ENCODE peak calls at places on chromosome 9, in ten cellular contexts. Z is SK-N-SH, N is tibial nerve, B is suprapubic skin, K is upper lobe of left lung, O is transverse colon, M is K562, S is H1, P is A549, W is sigmoid colon. X is an unnamed sample.

GRCh38 chr9:16131269-16131668 is 578.4 kb downstream of the CCDC171 start:
- DNase-seq in Z (no peak), N (no peak), B (no peak), K (no peak), O (no peak), M (no peak), S (no peak), P (peak), W (no peak), X (no peak)

GRCh38 chr9:35917261-35917660 is 8.0 kb downstream of the SPAAR start:
- DNase-seq in Z (no peak), N (no peak), B (no peak), K (no peak), O (no peak), M (no peak), S (no peak), P (no peak), W (no peak), X (no peak)

GRCh38 chr9:4333787-4334186 is 33.9 kb upstream of the GLIS3 start:
- DNase-seq in Z (no peak), N (no peak), B (no peak), K (no peak), O (no peak), M (no peak), S (no peak), P (no peak), W (no peak), X (no peak)

GRCh38 chr9:94014066-94014654 is 59.0 kb upstream of the BARX1 start:
- DNase-seq in Z (peak), N (no peak), B (no peak), K (no peak), O (no peak), M (peak), S (no peak), P (peak), W (no peak), X (no peak)

GRCh38 chr9:13014484-13014883 is 239.7 kb downstream of the LURAP1L start:
- DNase-seq in Z (no peak), N (no peak), B (no peak), K (no peak), O (no peak), M (no peak), S (no peak), P (no peak), W (no peak), X (no peak)

GRCh38 chr9:127225747-127226646 is 38.6 kb upstream of the GARNL3 start:
- DNase-seq in Z (no peak), N (no peak), B (no peak), K (no peak), O (no peak), M (no peak), S (no peak), P (no peak), W (no peak), X (no peak)

GRCh38 chr9:129547869-129548570 is 72.9 kb downstream of the C9orf50 start:
- DNase-seq in Z (no peak), N (no peak), B (peak), K (no peak), O (no peak), M (no peak), S (no peak), P (no peak), W (peak), X (no peak)

GRCh38 chr9:127283917-127284316 is 19.3 kb downstream of the GARNL3 start:
- DNase-seq in Z (no peak), N (peak), B (no peak), K (no peak), O (peak), M (peak), S (no peak), P (peak), W (no peak), X (no peak)

GRCh38 chr9:90547896-90548295 is 94.7 kb downstream of the DIRAS2 start:
- DNase-seq in Z (no peak), N (no peak), B (no peak), K (no peak), O (no peak), M (no peak), S (no peak), P (no peak), W (no peak), X (no peak)

GRCh38 chr9:96382175-96382574 is 1.3 kb downstream of the SLC35D2 start:
- DNase-seq in Z (no peak), N (no peak), B (no peak), K (no peak), O (no peak), M (no peak), S (no peak), P (no peak), W (no peak), X (no peak)

GRCh38 chr9:121888438-121888775 is 204.7 kb downstream of the TTLL11 start:
- DNase-seq in Z (no peak), N (no peak), B (no peak), K (no peak), O (no peak), M (no peak), S (no peak), P (peak), W (no peak), X (no peak)
- TF ChIP-seq EP300 in Z (no peak), N (no peak), B (no peak), K (no peak), O (no peak), M (no peak), S (no peak), P (no peak), W (no peak), X (no peak)

GRCh38 chr9:124038790-124039633 is 27.4 kb downstream of the LHX2 start:
- DNase-seq in Z (peak), N (no peak), B (no peak), K (no peak), O (no peak), M (no peak), S (no peak), P (peak), W (peak), X (no peak)
- TF ChIP-seq CTCF in Z (peak), N (no peak), B (no peak), K (no peak), O (no peak), M (peak), S (peak), P (peak), W (no peak), X (no peak)

GRCh38 chr9:82680179-82680935 is 382.6 kb downstream of the RASEF start:
- DNase-seq in Z (peak), N (no peak), B (no peak), K (no peak), O (no peak), M (no peak), S (no peak), P (no peak), W (no peak), X (no peak)

GRCh38 chr9:82681809-82682208 is 381.1 kb downstream of the RASEF start:
- DNase-seq in Z (no peak), N (no peak), B (no peak), K (no peak), O (no peak), M (no peak), S (no peak), P (no peak), W (no peak), X (no peak)

GRCh38 chr9:82682431-82682830 is 380.5 kb downstream of the RASEF start:
- DNase-seq in Z (no peak), N (no peak), B (no peak), K (no peak), O (no peak), M (no peak), S (no peak), P (no peak), W (no peak), X (no peak)

GRCh38 chr9:82677086-82677485 is 385.9 kb downstream of the RASEF start:
- DNase-seq in Z (no peak), N (no peak), B (no peak), K (no peak), O (no peak), M (no peak), S (no peak), P (no peak), W (no peak), X (no peak)

GRCh38 chr9:82679488-82679887 is 383.5 kb downstream of the RASEF start:
- DNase-seq in Z (no peak), N (no peak), B (no peak), K (no peak), O (no peak), M (no peak), S (no peak), P (no peak), W (no peak), X (no peak)
- TF ChIP-seq EP300 in Z (no peak), N (no peak), B (no peak), K (no peak), O (no peak), M (no peak), S (no peak), P (no peak), W (no peak), X (no peak)

DNA sequence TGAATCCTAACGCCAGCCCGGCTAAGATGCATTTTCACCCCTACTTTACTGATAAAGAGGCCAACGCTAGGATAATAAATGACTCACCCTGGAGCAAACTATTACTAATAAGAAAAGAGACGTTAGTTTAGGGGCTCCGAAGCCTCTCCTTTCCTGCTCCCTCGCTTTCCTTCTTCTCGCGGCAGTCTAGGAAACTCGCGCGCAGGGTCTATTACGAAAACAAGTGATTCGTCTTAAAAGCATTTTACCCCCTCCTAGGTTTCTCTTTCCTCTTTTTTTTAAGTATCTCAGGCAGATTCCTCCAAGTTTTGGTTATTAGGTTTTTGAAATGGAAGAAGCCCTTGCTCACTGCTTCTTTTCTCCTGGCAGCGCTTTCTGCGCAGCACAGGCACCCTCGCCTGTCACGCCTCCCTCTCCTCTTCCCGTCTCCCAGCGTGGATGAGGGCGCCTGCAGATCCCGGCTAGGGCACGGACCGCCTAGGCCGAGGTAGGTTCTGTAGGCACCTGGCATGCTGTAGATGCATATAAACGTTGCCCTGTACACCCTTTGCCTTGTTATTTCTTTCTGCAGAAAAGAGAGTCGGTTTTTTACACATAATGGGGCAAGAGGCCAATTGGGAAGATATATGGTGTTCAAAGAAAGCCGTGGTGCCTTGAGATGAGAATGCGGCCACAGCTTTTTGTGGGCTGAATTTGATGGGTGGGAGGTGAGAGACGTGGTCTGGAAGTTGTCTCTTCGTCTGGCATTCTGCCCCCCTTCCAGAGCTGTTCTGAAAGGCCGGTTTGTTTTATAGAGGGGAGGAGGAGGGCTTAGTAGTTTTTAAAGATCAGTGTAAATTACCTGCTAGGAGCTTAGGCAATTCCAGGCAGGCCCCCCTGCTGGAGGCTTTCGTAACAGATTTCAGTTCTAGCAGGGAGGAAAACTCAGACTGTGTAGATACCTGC is 981 bp downstream of the GCNT1 start:
- DNase-seq in Z (peak), N (no peak), B (no peak), K (peak), O (peak), M (peak), S (no peak), P (peak), W (no peak), X (peak)
- TF ChIP-seq CTCF in Z (peak), N (no peak), B (no peak), K (no peak), O (peak), M (no peak), S (peak), P (no peak), W (no peak), X (no peak)